ENCODE peak calls at places on chromosomes 1 and 21, in seven cellular contexts. D is CD8-positive, alpha-beta T cell; E is IMR-90; Q is GM23338; A is effector memory CD4-positive, alpha-beta T cell; Z is heart left ventricle; C is Caco-2. M is an unnamed sample. For H3K4me1, the result is how much of the 10 kb centered on the place peaks cover.

GRCh38 chr1:248585266-248585665 is 10.7 kb upstream of the OR2T34 start:
- DNase-seq in D (no peak), E (no peak), Q (no peak), A (no peak), Z (no peak), C (no peak), M (no peak)

GRCh38 chr1:43879996-43880395 is 53.6 kb upstream of the ARTN start:
- DNase-seq in D (no peak), E (no peak), Q (no peak), A (no peak), Z (no peak), C (no peak), M (no peak)

GRCh38 chr21:45544449-45545235 is 2.4 kb upstream of the SLC19A1 start:
- DNase-seq in D (no peak), E (no peak), Q (no peak), A (no peak), Z (no peak), C (no peak), M (no peak)

GRCh38 chr1:162018418-162018817 is 5.3 kb downstream of the OLFML2B start:
- DNase-seq in D (no peak), E (no peak), Q (no peak), A (no peak), Z (peak), C (no peak), M (no peak)

GRCh38 chr1:95953668-95954067 is 719.7 kb downstream of the RWDD3 start:
- DNase-seq in D (no peak), E (no peak), Q (no peak), A (no peak), Z (no peak), C (no peak), M (no peak)

GRCh38 chr1:15393475-15394260 is 16.0 kb upstream of the EFHD2 start:
- DNase-seq in D (no peak), E (no peak), Q (no peak), A (no peak), Z (no peak), C (no peak), M (no peak)

GRCh38 chr21:16116067-16116466 is 386.3 kb downstream of the USP25 start:
- DNase-seq in D (no peak), E (no peak), Q (no peak), A (no peak), Z (no peak), C (no peak), M (no peak)

GRCh38 chr21:45525910-45526306 is 16.3 kb downstream of the SLC19A1 start:
- DNase-seq in D (no peak), E (no peak), Q (no peak), A (no peak), Z (peak), C (no peak), M (peak)

GRCh38 chr1:17759114-17759513 is 4.0 kb downstream of the ACTL8 start:
- DNase-seq in D (no peak), E (no peak), Q (peak), A (no peak), Z (no peak), C (peak), M (peak)

GRCh38 chr1:86621286-86621685 is 74.4 kb downstream of the CLCA4 start:
- DNase-seq in D (no peak), E (no peak), Q (no peak), A (no peak), Z (no peak), C (no peak), M (no peak)

GRCh38 chr1:185170291-185170848 is 13.4 kb downstream of the SWT1 start:
- DNase-seq in D (peak), E (peak), Q (peak), A (no peak), Z (no peak), C (peak), M (peak)

GRCh38 chr21:16308269-16308668 is 578.5 kb downstream of the USP25 start:
- DNase-seq in D (no peak), E (peak), Q (no peak), A (no peak), Z (no peak), C (no peak), M (no peak)

GRCh38 chr1:197149340-197149739 is 2.9 kb upstream of the ASPM start:
- DNase-seq in D (no peak), E (no peak), Q (no peak), A (no peak), Z (no peak), C (no peak), M (no peak)

GRCh38 chr1:112618721-112619517 is at the start of gene ST7L:
- DNase-seq in D (peak), E (peak), Q (peak), A (peak), Z (peak), C (peak), M (peak)

GRCh38 chr1:89941110-89941770 is 53.7 kb upstream of the ZNF326 start:
- DNase-seq in D (no peak), E (no peak), Q (no peak), A (no peak), Z (no peak), C (no peak), M (no peak)

GRCh38 chr1:163528710-163529348 is 207.1 kb downstream of the NUF2 start:
- DNase-seq in D (no peak), E (peak), Q (peak), A (no peak), Z (no peak), C (no peak), M (peak)

DNA sequence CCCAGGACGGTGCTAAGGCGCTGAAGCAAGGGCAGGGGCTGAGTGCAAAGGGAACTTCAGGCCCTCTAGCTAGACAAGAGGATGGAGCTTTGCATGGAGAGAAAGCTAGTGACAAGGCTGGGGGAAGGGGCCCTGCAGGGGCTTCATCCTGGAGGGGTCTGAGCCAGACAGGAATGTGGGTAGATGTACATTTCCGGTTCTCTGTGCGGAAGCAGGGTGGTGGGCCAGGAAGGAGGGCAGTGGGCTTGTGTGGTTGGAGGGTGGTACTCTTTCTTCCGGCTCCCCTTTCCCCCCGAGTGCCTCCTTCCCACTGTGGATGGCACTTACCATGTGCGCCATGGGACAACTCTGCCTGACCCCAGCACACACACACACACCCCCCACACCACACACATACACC is 1.5 kb downstream of the KISS1 start:
- DNase-seq in D (no peak), E (no peak), Q (peak), A (no peak), Z (no peak), C (no peak), M (no peak)
- H3K4me3 ChIP-seq in D (no peak), E (no peak), Q (no peak), A (no peak), Z (no peak), C (no peak), M (no peak)

DNA sequence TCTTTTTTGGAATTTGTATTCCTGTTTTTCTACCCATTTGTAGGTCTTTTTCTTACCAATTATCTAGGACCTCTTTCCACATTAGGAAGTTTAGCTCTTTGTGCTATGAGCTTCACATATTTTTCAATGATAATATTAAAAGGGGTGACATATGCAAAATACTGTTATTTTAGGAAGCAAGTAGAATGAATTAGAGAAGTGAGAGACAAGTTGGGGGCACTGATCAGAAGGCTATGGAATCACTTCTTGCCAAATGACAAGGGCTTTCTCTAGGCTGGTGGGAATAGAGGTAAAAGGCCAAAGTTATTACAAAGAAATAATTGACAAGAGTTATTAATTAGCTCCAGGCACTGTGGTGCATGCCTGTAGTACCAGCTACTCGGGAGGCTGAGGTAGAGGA is 4.3 kb upstream of the BCAR3 start:
- DNase-seq in D (no peak), E (no peak), Q (no peak), A (no peak), Z (no peak), C (no peak), M (no peak)
- H3K4me1 ChIP-seq in D (under half), E (under half), Q (under half), A (under half), Z (under half), C (under half), M (under half)

DNA sequence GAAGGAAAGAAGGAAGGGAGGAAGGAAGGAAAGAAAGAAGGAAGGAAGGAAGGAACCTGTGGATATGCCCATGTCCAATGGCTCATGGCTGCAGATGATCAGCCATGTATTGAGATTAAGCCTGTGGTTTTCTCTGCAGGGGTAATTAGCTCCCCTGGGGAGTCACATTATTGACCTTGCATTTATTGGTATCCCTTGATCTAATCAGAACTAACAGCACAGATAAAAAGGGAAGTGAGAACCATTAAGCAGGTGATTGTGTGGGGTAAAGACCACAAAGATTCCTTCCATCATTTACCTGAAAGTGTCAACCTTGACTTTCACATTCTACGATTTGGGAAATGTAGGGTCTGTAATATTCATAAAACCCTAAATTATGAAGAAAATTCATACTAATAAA is 390.7 kb downstream of the BRINP2 start:
- DNase-seq in D (no peak), E (no peak), Q (no peak), A (no peak), Z (no peak), C (no peak), M (no peak)
- H3K4me3 ChIP-seq in D (no peak), E (no peak), Q (no peak), A (no peak), Z (no peak), C (no peak), M (no peak)

GRCh38 chr1:156494309-156494895 is 6.2 kb downstream of the MEF2D start:
- DNase-seq in D (no peak), E (no peak), Q (no peak), A (no peak), Z (no peak), C (no peak), M (no peak)

GRCh38 chr1:156493154-156493631 is 7.4 kb downstream of the MEF2D start:
- DNase-seq in D (no peak), E (no peak), Q (no peak), A (no peak), Z (peak), C (no peak), M (no peak)

GRCh38 chr1:156492013-156492590 is 8.5 kb downstream of the MEF2D start:
- DNase-seq in D (no peak), E (no peak), Q (no peak), A (no peak), Z (no peak), C (no peak), M (no peak)

GRCh38 chr1:156492591-156493080 is 7.9 kb downstream of the MEF2D start:
- DNase-seq in D (no peak), E (no peak), Q (no peak), A (no peak), Z (peak), C (no peak), M (no peak)

GRCh38 chr1:156493749-156494148 is 6.8 kb downstream of the MEF2D start:
- DNase-seq in D (no peak), E (no peak), Q (no peak), A (no peak), Z (no peak), C (no peak), M (no peak)
- H3K4me1 ChIP-seq in D (half or more), E (half or more), Q (half or more), A (half or more), Z (half or more), C (under half), M (under half)

GRCh38 chr21:33968082-33968997 is 52.7 kb upstream of the ATP5PO start:
- DNase-seq in D (no peak), E (peak), Q (peak), A (no peak), Z (no peak), C (peak), M (peak)
- H3K4me3 ChIP-seq in D (no peak), E (no peak), Q (peak), A (no peak), Z (no peak), C (no peak), M (peak)

DNA sequence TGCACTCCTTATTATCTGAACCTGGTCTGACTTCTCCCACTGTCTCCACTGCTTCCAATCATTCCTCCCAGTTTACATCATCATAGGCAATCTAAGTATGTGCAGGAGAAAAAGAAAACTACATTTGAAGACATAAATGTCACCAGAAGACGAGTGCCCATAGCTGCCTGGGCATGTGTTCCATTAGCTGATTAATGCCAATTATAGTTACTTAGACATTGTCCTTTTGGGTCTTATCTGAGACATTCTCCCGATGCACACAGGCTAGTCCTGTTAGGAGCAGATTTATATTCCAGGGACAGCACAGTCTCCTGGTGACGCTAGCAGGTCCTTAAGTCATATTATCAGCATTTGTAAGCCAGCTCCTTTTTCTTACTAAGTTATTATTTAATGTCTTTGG is 52.6 kb upstream of the PTGFRN start:
- DNase-seq in D (no peak), E (no peak), Q (no peak), A (no peak), Z (no peak), C (no peak), M (peak)
- H3K4me1 ChIP-seq in D (under half), E (under half), Q (half or more), A (under half), Z (under half), C (under half), M (under half)

GRCh38 chr1:167169642-167170041 is 51.0 kb upstream of the POU2F1 start:
- DNase-seq in D (no peak), E (no peak), Q (no peak), A (no peak), Z (no peak), C (no peak), M (no peak)
- H3K4me3 ChIP-seq in D (no peak), E (no peak), Q (no peak), A (no peak), Z (no peak), C (no peak), M (no peak)

M was measured in BE2C.